ENCODE peak calls at places on chromosomes 3 and 15, in five cellular contexts. V, Z, D, G and N are unnamed samples.

GRCh38 chr3:59106085-59106629 is 56.3 kb upstream of the CFAP20DC start:
- DNase-seq in V (no peak), Z (no peak), D (no peak), G (no peak), N (no peak)

GRCh38 chr3:161014997-161015749 is 90.0 kb downstream of the B3GALNT1 start:
- DNase-seq in V (no peak), Z (no peak), D (no peak), G (no peak), N (no peak)

GRCh38 chr15:88610756-88611231 is 10.3 kb upstream of the AEN start:
- DNase-seq in V (no peak), Z (no peak), D (no peak), G (no peak), N (no peak)

GRCh38 chr15:38474155-38474757 is 20.3 kb downstream of the FAM98B start:
- DNase-seq in V (peak), Z (no peak), D (no peak), G (no peak), N (peak)

GRCh38 chr3:141378556-141378955 is 10.3 kb downstream of the ZBTB38 start:
- DNase-seq in V (no peak), Z (no peak), D (no peak), G (no peak), N (no peak)

GRCh38 chr3:183386651-183387050 is 41.8 kb downstream of the MCF2L2 start:
- DNase-seq in V (no peak), Z (no peak), D (no peak), G (no peak), N (no peak)

GRCh38 chr3:127373701-127374625 is 86.1 kb upstream of the PRR20G start:
- DNase-seq in V (peak), Z (no peak), D (no peak), G (no peak), N (peak)

GRCh38 chr3:194632211-194632982 is 822 bp downstream of the TMEM44 start:
- DNase-seq in V (peak), Z (no peak), D (no peak), G (no peak), N (peak)

GRCh38 chr3:23254287-23254686 is 51.2 kb downstream of the UBE2E2 start:
- DNase-seq in V (no peak), Z (no peak), D (no peak), G (no peak), N (no peak)

GRCh38 chr15:58748040-58748786 is 1.3 kb downstream of the ADAM10 start:
- DNase-seq in V (no peak), Z (no peak), D (no peak), G (no peak), N (no peak)

GRCh38 chr3:149662240-149662887 is 4.5 kb upstream of the WWTR1 start:
- DNase-seq in V (no peak), Z (no peak), D (no peak), G (no peak), N (no peak)

GRCh38 chr3:126752303-126753190 is 48.5 kb downstream of the CHCHD6 start:
- DNase-seq in V (peak), Z (peak), D (peak), G (no peak), N (peak)

GRCh38 chr3:111215481-111215880 is 143.9 kb downstream of the NECTIN3 start:
- DNase-seq in V (no peak), Z (no peak), D (no peak), G (no peak), N (no peak)

DNA sequence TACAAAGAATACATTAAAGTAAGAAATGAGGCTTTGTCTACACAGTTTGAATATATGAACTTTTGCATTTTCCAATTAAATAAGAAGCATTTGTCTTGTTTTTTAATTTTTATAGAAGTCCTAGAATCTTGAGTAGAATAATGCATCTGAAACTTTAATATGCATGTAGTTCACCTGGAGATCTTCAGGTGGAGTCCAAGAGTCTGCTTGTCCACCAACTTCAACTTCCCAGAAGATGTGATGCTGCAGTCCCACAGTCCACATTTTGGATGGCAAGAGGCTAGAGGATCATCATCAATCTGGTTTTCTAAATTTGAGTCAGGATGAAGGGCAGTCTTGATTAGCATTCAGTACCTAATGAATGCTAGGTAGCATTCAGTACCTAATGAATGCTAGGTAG is 357.6 kb upstream of the SOX2 start:
- DNase-seq in V (no peak), Z (no peak), D (no peak), G (no peak), N (no peak)
- TF ChIP-seq CTCF in V (no peak), Z (no peak), D (no peak), G (no peak), N (no peak)

GRCh38 chr3:5195605-5196004 is 8.1 kb downstream of the EDEM1 start:
- DNase-seq in V (no peak), Z (no peak), D (peak), G (no peak), N (no peak)
- TF ChIP-seq POLR2A in V (no peak), Z (no peak), D (no peak), G (no peak), N (no peak)

DNA sequence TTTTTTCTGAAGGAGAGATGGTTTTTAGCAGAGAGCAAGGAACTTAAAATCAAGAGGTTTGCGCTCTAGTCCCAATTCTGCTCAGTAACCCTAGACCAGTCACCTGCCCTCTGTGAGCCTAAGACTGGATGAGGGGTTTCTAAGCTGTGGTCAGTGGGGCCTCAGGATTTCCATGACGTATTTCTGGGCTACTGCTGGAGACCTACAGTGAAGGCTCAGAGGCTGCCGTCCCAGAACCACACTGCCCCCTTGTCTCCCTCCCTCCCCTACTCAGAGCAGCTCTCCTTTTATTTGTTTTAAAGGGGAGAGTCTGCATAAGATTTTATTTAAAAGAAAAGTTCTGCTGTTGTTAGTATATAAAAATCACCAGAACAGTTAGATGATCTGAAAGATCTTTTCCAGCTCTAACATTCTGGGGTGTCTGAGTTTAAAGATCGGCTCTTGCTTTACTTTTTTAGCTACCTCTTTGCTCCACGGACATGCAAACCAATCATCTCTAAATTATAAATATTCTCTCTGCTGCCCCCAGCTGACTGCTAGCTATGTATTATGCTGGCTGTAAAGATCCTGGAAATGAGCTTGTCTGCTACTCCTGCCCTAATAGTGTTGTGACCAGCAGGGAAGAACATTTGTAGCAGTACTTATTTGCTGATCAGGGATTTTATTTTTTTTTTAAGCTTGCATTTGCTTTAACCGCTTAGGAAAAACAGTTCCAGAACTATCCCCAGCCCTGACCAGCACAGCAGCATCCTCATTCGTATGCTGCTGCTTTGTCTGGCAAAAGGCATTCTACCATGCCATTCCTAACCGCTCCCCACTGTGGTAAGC is 28.6 kb upstream of the NDUFB4 start:
- DNase-seq in V (no peak), Z (peak), D (no peak), G (peak), N (no peak)
- H3K4me3 ChIP-seq in V (peak), Z (no peak), D (no peak), G (peak), N (no peak)

GRCh38 chr3:55721716-55722484 is 234.8 kb upstream of the WNT5A start:
- DNase-seq in V (no peak), Z (no peak), D (no peak), G (peak), N (peak)

GRCh38 chr3:55719508-55719907 is 232.4 kb upstream of the WNT5A start:
- DNase-seq in V (no peak), Z (no peak), D (no peak), G (peak), N (no peak)

GRCh38 chr3:55718475-55718874 is 231.4 kb upstream of the WNT5A start:
- DNase-seq in V (no peak), Z (peak), D (no peak), G (peak), N (no peak)

GRCh38 chr3:55718956-55719355 is 231.8 kb upstream of the WNT5A start:
- DNase-seq in V (no peak), Z (no peak), D (no peak), G (no peak), N (no peak)

GRCh38 chr3:55720614-55721013 is 233.5 kb upstream of the WNT5A start:
- DNase-seq in V (peak), Z (no peak), D (no peak), G (no peak), N (no peak)
- TF ChIP-seq CTCF in V (no peak), Z (no peak), D (no peak), G (no peak), N (no peak)

DNA sequence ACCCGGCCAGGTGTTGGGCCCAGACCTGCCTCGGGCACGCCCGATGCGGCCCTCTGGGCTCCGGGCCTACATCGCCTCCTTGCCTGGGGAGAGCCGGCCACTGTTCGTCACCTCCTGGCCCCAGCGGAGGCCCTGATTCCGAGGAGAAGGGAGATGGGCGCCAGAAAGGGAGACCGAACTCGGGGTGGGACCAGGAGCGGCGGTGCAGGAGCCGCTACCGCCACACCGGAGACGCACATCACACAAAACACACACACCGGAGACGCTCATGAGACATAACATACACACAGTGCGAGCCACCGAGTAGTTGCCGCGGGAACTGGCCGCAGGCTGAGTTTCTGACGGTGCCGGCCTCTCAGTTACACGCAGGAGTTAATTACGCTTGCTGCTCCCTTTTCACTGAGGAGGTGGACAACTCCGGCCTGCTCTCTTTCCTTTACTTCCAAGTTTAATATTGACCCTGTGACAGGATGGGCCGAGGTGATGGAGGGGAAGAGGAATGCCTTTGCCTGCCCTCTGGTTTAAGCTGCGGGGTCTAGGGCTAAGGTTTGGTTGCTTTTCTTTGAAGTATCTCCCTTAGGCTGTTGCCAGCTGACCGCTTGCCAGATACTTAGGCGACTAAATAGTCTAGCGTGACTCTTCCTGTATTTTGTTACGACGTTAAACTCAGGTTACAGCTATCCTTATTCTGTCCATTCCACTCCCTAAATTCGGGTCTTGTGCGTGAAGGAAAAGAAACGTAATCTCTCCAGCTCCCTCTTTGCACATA is 592 bp downstream of the PCNP start:
- DNase-seq in V (peak), Z (peak), D (peak), G (peak), N (peak)
- TF ChIP-seq POLR2A in V (peak), Z (no peak), D (no peak), G (no peak), N (no peak)

DNA sequence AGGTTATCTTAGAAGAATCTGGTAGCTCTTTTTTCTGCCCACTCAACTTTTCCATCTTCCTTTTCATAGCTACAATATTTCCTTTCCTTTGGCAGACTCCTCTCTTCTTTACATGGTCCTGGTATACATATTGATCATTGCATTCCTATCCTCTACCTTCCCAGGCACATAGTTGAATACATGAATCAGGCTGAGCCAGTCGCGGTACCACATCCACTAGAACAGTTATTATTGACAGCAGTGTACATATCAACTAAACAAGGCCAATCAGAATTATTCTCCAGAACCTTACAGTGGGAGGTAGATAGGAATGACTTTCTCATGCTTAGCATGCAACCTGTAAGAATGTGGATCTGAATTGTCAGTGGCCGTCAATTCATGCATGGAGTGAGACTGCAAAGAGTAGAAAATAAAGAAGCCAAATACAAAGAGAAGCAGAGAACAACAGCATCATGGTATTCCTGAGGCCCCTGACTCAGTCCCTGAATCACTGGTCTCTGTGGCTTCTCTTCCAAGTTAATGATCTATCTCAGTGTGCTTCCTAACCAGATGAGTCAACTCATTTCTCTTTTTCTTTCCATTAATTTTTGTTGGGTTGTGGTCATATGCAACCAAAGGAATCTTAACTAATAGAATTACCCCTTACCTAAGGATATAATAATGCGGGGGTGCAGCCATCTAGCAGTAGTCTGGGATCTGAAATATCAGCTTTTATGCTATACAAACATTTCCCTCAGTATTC is 60.9 kb upstream of the DCBLD2 start:
- DNase-seq in V (peak), Z (no peak), D (no peak), G (no peak), N (no peak)
- H3K4me3 ChIP-seq in V (no peak), Z (no peak), D (no peak), G (no peak), N (no peak)